ENCODE peak calls at places on chromosomes 12 and 14, in seven cellular contexts. One of them, this sample, is unnamed.

GRCh38 chr12:43348221-43348620 is 203.8 kb downstream of the ADAMTS20 start:
- DNase-seq in effector memory CD4-positive, alpha-beta T cell: no peak
- DNase-seq in NCI-H510A treated with DMSO at 0.1 percent for 48 hours: no peak
- DNase-seq in CD4-positive, alpha-beta T cell: no peak
- DNase-seq in T-helper 22 cell: no peak
- DNase-seq in stromal cell of bone marrow: no peak
- DNase-seq in HTR-8/SVneo: no peak
- DNase-seq in this sample: no peak

GRCh38 chr12:48388938-48389337 is 38.2 kb upstream of the ZNF641 start:
- DNase-seq in effector memory CD4-positive, alpha-beta T cell: no peak
- DNase-seq in NCI-H510A treated with DMSO at 0.1 percent for 48 hours: no peak
- DNase-seq in CD4-positive, alpha-beta T cell: no peak
- DNase-seq in T-helper 22 cell: no peak
- DNase-seq in stromal cell of bone marrow: no peak
- DNase-seq in HTR-8/SVneo: no peak
- DNase-seq in this sample: no peak

GRCh38 chr14:68951051-68951797 is 27.9 kb downstream of the ACTN1 start:
- DNase-seq in effector memory CD4-positive, alpha-beta T cell: no peak
- DNase-seq in NCI-H510A treated with DMSO at 0.1 percent for 48 hours: no peak
- DNase-seq in CD4-positive, alpha-beta T cell: no peak
- DNase-seq in T-helper 22 cell: no peak
- DNase-seq in stromal cell of bone marrow: peak
- DNase-seq in HTR-8/SVneo: peak
- DNase-seq in this sample: no peak

GRCh38 chr12:49482095-49483051 is 56.5 kb upstream of the KCNH3 start:
- DNase-seq in effector memory CD4-positive, alpha-beta T cell: no peak
- DNase-seq in NCI-H510A treated with DMSO at 0.1 percent for 48 hours: peak
- DNase-seq in CD4-positive, alpha-beta T cell: no peak
- DNase-seq in T-helper 22 cell: no peak
- DNase-seq in stromal cell of bone marrow: no peak
- DNase-seq in HTR-8/SVneo: no peak
- DNase-seq in this sample: no peak

GRCh38 chr14:99118046-99118721 is 153.8 kb downstream of the BCL11B start:
- DNase-seq in effector memory CD4-positive, alpha-beta T cell: no peak
- DNase-seq in NCI-H510A treated with DMSO at 0.1 percent for 48 hours: no peak
- DNase-seq in CD4-positive, alpha-beta T cell: no peak
- DNase-seq in T-helper 22 cell: no peak
- DNase-seq in stromal cell of bone marrow: no peak
- DNase-seq in HTR-8/SVneo: no peak
- DNase-seq in this sample: no peak

GRCh38 chr12:120012067-120012621 is 23.1 kb downstream of the BICDL1 start:
- DNase-seq in effector memory CD4-positive, alpha-beta T cell: peak
- DNase-seq in NCI-H510A treated with DMSO at 0.1 percent for 48 hours: no peak
- DNase-seq in CD4-positive, alpha-beta T cell: peak
- DNase-seq in T-helper 22 cell: peak
- DNase-seq in stromal cell of bone marrow: no peak
- DNase-seq in HTR-8/SVneo: no peak
- DNase-seq in this sample: peak

GRCh38 chr12:110279976-110280783 is 867 bp upstream of the ATP2A2 start:
- DNase-seq in effector memory CD4-positive, alpha-beta T cell: peak
- DNase-seq in NCI-H510A treated with DMSO at 0.1 percent for 48 hours: peak
- DNase-seq in CD4-positive, alpha-beta T cell: peak
- DNase-seq in T-helper 22 cell: peak
- DNase-seq in stromal cell of bone marrow: no peak
- DNase-seq in HTR-8/SVneo: peak
- DNase-seq in this sample: no peak

GRCh38 chr14:89474464-89474863 is 57.4 kb upstream of the FOXN3 start:
- DNase-seq in effector memory CD4-positive, alpha-beta T cell: no peak
- DNase-seq in NCI-H510A treated with DMSO at 0.1 percent for 48 hours: no peak
- DNase-seq in CD4-positive, alpha-beta T cell: no peak
- DNase-seq in T-helper 22 cell: no peak
- DNase-seq in stromal cell of bone marrow: no peak
- DNase-seq in HTR-8/SVneo: no peak
- DNase-seq in this sample: no peak

GRCh38 chr14:34275038-34275437 is 187.0 kb downstream of the SPTSSA start:
- DNase-seq in effector memory CD4-positive, alpha-beta T cell: no peak
- DNase-seq in NCI-H510A treated with DMSO at 0.1 percent for 48 hours: no peak
- DNase-seq in CD4-positive, alpha-beta T cell: no peak
- DNase-seq in T-helper 22 cell: no peak
- DNase-seq in stromal cell of bone marrow: peak
- DNase-seq in HTR-8/SVneo: peak
- DNase-seq in this sample: no peak

GRCh38 chr14:54398028-54398368 is 1.2 kb downstream of the CDKN3 start:
- DNase-seq in effector memory CD4-positive, alpha-beta T cell: no peak
- DNase-seq in NCI-H510A treated with DMSO at 0.1 percent for 48 hours: no peak
- DNase-seq in CD4-positive, alpha-beta T cell: no peak
- DNase-seq in T-helper 22 cell: no peak
- DNase-seq in stromal cell of bone marrow: no peak
- DNase-seq in HTR-8/SVneo: no peak
- DNase-seq in this sample: no peak